ENCODE peak calls at places on chromosomes 5 and 9, in five cellular contexts. E, T, I, M and C are unnamed samples.

GRCh38 chr9:116494815-116495634 is 192.1 kb upstream of the TRIM32 start:
- DNase-seq in T (no peak), E (no peak), M (no peak), I (peak; percentile 21), C (no peak)

GRCh38 chr5:76498328-76498727 is 95.2 kb downstream of the IQGAP2 start:
- DNase-seq in M (no peak), I (no peak), T (no peak), E (no peak), C (no peak)

GRCh38 chr5:21776466-21776865 is 1076.7 kb downstream of the CDH12 start:
- DNase-seq in E (no peak), M (no peak), I (no peak), T (no peak), C (no peak)

GRCh38 chr9:116555556-116556180 is 131.4 kb upstream of the TRIM32 start:
- DNase-seq in I (peak; percentile 28), M (no peak), T (no peak), E (no peak), C (no peak)

GRCh38 chr9:22446950-22447606 is 454 bp downstream of the DMRTA1 start:
- DNase-seq in M (no peak), T (peak; percentile 24), E (peak; percentile 16), I (peak; percentile 91), C (no peak)

GRCh38 chr9:30058463-30058862 is 2326.0 kb upstream of the ACO1 start:
- DNase-seq in M (no peak), E (no peak), T (no peak), I (no peak), C (no peak)

GRCh38 chr5:89083791-89084190 is 200.8 kb upstream of the MEF2C start:
- DNase-seq in I (no peak), E (peak; percentile 16), M (peak; percentile 33), T (no peak), C (peak; percentile 94)

GRCh38 chr9:77022783-77023440 is 3.5 kb downstream of the FOXB2 start:
- DNase-seq in T (no peak), M (no peak), E (no peak), I (no peak), C (no peak)

GRCh38 chr9:36848946-36849345 is 185.1 kb downstream of the PAX5 start:
- DNase-seq in M (no peak), I (no peak), E (no peak), T (no peak), C (no peak)

GRCh38 chr5:126054593-126055347 is 368.4 kb upstream of the GRAMD2B start:
- DNase-seq in T (no peak), E (no peak), M (no peak), I (peak; percentile 96), C (no peak)

GRCh38 chr5:14309864-14310531 is 166.9 kb downstream of the TRIO start:
- DNase-seq in T (no peak), I (no peak), M (no peak), E (no peak), C (no peak)

GRCh38 chr9:127923771-127924170 is 6.8 kb downstream of the PIP5KL1 start:
- DNase-seq in T (peak; percentile 81), M (peak; percentile 95), E (peak; percentile 99), I (no peak), C (peak; percentile 86)

GRCh38 chr5:21573915-21574314 is 1279.2 kb downstream of the CDH12 start:
- DNase-seq in T (no peak), E (no peak), M (no peak), I (peak; percentile 63), C (no peak)

GRCh38 chr9:108087781-108088180 is 598.2 kb upstream of the KLF4 start:
- DNase-seq in E (no peak), T (no peak), I (peak; percentile 48), M (no peak), C (no peak)

GRCh38 chr5:170333161-170333909 is 35.8 kb upstream of the LCP2 start:
- DNase-seq in T (no peak), M (no peak), E (no peak), I (no peak), C (no peak)

GRCh38 chr9:91943447-91943846 is 6.6 kb downstream of the ROR2 start:
- DNase-seq in E (no peak), I (no peak), M (no peak), T (no peak), C (no peak)

GRCh38 chr5:394671-395155 is 48.3 kb upstream of the EXOC3 start:
- DNase-seq in E (no peak), M (no peak), T (no peak), I (no peak), C (no peak)